ENCODE peak calls at places on chromosomes 3 and 15, in ten cellular contexts. Z is mesothelial cell of epicardium, U is osteocyte, C is neural progenitor cell, E is AG04450, X is foreskin fibroblast, A is stomach, R is Caco-2, V is WTC11, H is K562. D is an unnamed sample.

GRCh38 chr15:70063284-70063991 is 34.3 kb downstream of the TLE3 start:
- DNase-seq in Z (no peak), U (no peak), C (no peak), E (no peak), X (no peak), A (no peak), R (peak), V (no peak), H (no peak), D (no peak)

GRCh38 chr3:124395165-124395564 is 335.1 kb upstream of the UMPS start:
- DNase-seq in Z (no peak), U (no peak), C (no peak), E (no peak), X (no peak), A (no peak), R (no peak), V (no peak), H (peak), D (no peak)

GRCh38 chr15:78034495-78035191 is 42.9 kb downstream of the TBC1D2B start:
- DNase-seq in Z (no peak), U (no peak), C (no peak), E (no peak), X (peak), A (peak), R (no peak), V (no peak), H (peak), D (peak)

GRCh38 chr3:65979152-65979551 is 59.6 kb downstream of the MAGI1 start:
- DNase-seq in Z (no peak), U (no peak), C (no peak), E (peak), X (peak), A (no peak), R (no peak), V (no peak), H (no peak), D (no peak)

GRCh38 chr3:123926396-123926795 is 34.6 kb downstream of the CCDC14 start:
- DNase-seq in Z (no peak), U (no peak), C (no peak), E (no peak), X (no peak), A (no peak), R (no peak), V (no peak), H (no peak), D (no peak)

GRCh38 chr15:36579792-36580431 is 486 bp downstream of the CDIN1 start:
- DNase-seq in Z (no peak), U (no peak), C (no peak), E (no peak), X (peak), A (peak), R (no peak), V (no peak), H (peak), D (no peak)

GRCh38 chr3:46628980-46629379 is 16.7 kb downstream of the FAM240A start:
- DNase-seq in Z (no peak), U (peak), C (peak), E (no peak), X (peak), A (no peak), R (no peak), V (no peak), H (no peak), D (no peak)

GRCh38 chr15:97966924-97967620 is 6.6 kb downstream of the ARRDC4 start:
- DNase-seq in Z (no peak), U (no peak), C (no peak), E (no peak), X (peak), A (no peak), R (no peak), V (no peak), H (no peak), D (no peak)

GRCh38 chr15:62612771-62613170 is 429.8 kb upstream of the TPM1 start:
- DNase-seq in Z (no peak), U (no peak), C (no peak), E (no peak), X (no peak), A (no peak), R (no peak), V (no peak), H (no peak), D (no peak)

GRCh38 chr15:59443341-59444081 is 5.5 kb downstream of the FAM81A start:
- DNase-seq in Z (no peak), U (no peak), C (peak), E (no peak), X (no peak), A (no peak), R (no peak), V (no peak), H (no peak), D (no peak)

GRCh38 chr15:58161436-58161835 is 23.3 kb downstream of the AQP9 start:
- DNase-seq in Z (no peak), U (no peak), C (no peak), E (no peak), X (no peak), A (no peak), R (no peak), V (no peak), H (no peak), D (no peak)

GRCh38 chr15:39466428-39466827 is 114.5 kb upstream of the THBS1 start:
- DNase-seq in Z (no peak), U (no peak), C (no peak), E (no peak), X (peak), A (peak), R (no peak), V (no peak), H (peak), D (no peak)

GRCh38 chr3:87761341-87761740 is 297.5 kb downstream of the CGGBP1 start:
- DNase-seq in Z (no peak), U (no peak), C (no peak), E (no peak), X (no peak), A (no peak), R (no peak), V (no peak), H (no peak), D (no peak)

GRCh38 chr3:38149701-38150100 is 11.2 kb downstream of the MYD88 start:
- DNase-seq in Z (no peak), U (no peak), C (no peak), E (no peak), X (no peak), A (no peak), R (no peak), V (no peak), H (peak), D (no peak)

GRCh38 chr3:40054568-40055222 is 245.3 kb downstream of the MYRIP start:
- DNase-seq in Z (no peak), U (no peak), C (no peak), E (no peak), X (peak), A (no peak), R (no peak), V (no peak), H (no peak), D (no peak)

GRCh38 chr3:3851621-3852323 is 52.5 kb downstream of the LRRN1 start:
- DNase-seq in Z (no peak), U (no peak), C (peak), E (no peak), X (no peak), A (no peak), R (no peak), V (no peak), H (no peak), D (no peak)

GRCh38 chr3:71397046-71397445 is 186.5 kb downstream of the FOXP1 start:
- DNase-seq in Z (no peak), U (no peak), C (peak), E (no peak), X (peak), A (no peak), R (no peak), V (no peak), H (peak), D (no peak)

GRCh38 chr15:67385971-67386370 is 131.4 kb downstream of the IQCH start:
- DNase-seq in Z (no peak), U (no peak), C (no peak), E (no peak), X (peak), A (no peak), R (no peak), V (no peak), H (no peak), D (no peak)
- TF ChIP-seq CTCF in Z (no peak), U (peak), C (no peak), E (peak), X (peak), A (no peak), R (no peak), V (no peak), H (no peak), D (no peak)

GRCh38 chr3:177948716-177949422 is 587.4 kb upstream of the KCNMB2 start:
- DNase-seq in Z (no peak), U (no peak), C (no peak), E (no peak), X (no peak), A (no peak), R (no peak), V (no peak), H (no peak), D (no peak)
- TF ChIP-seq CTCF in Z (no peak), U (no peak), C (no peak), E (no peak), X (no peak), A (no peak), R (no peak), V (no peak), H (no peak), D (no peak)

DNA sequence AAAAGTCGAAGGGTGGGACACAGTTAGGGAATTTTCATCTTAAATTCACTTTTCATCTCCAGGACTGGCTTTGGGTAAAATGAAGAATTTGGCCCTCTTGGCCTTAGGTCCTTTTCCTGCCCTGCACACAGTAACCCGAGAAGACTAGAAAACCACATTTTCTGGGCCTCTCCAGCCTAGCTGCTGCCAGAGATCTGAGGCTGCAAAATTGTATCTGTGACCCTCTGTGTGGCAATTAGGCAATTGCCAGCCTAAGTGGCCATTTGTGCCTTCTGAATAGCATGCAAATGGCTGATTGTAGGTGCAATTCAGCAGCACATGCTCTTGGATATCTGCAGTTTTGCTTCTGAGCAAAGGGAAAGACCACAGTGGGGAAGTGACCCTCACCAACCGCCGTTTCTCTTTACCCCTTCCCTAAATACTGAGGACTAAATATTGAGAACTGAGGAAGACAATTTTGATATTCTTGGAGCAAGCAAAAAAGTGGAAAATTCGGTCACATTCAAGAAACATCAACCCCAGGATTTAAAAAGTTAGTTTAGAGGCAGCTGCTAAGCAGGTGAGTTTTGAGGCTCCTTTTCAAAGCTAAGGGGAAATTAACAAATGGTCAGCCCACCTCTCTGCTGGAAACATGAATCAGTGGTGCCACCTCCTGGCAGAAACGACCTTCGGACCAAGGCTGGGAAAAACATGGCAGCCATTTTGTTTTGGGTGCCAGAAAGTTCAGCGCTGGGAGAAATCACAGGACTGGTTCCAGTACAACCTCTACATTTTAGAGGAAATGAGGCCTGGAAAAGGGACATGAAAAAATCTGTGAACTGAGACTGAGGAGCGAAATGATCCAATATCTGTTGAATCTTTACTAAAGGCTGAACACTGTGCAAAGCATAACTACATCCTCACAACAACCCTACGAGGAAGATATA is 56.6 kb upstream of the PRTG start:
- DNase-seq in Z (peak), U (no peak), C (peak), E (no peak), X (peak), A (peak), R (peak), V (peak), H (peak), D (no peak)
- TF ChIP-seq CTCF in Z (peak), U (peak), C (peak), E (peak), X (peak), A (no peak), R (peak), V (peak), H (peak), D (no peak)

DNA sequence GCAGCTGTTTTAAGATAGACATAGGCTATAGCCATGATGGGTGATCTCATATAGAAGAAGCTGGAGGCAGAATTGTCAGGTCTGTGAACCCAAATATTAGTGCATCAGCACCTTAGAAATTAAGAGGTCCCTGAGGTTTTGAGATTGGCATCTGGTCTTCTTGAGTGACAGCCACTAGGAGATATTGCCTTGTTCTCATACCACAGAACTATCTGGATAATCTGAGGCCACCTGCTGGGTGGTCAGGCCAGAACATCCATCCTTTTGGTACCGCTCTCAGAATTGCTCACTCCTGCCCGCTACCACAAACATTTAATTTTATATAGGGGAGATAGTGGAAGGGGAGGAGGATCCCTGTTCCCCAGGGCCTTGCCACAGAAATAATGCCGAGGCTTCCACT is 210.6 kb upstream of the ZPLD1 start:
- DNase-seq in Z (no peak), U (no peak), C (no peak), E (no peak), X (peak), A (no peak), R (no peak), V (no peak), H (no peak), D (no peak)
- TF ChIP-seq CTCF in Z (no peak), U (peak), C (no peak), E (peak), X (peak), A (no peak), R (peak), V (no peak), H (no peak), D (no peak)

GRCh38 chr15:85154061-85154460 is 172.4 kb downstream of the PDE8A start:
- DNase-seq in Z (no peak), U (no peak), C (no peak), E (no peak), X (no peak), A (no peak), R (no peak), V (peak), H (peak), D (no peak)
- TF ChIP-seq CTCF in Z (no peak), U (no peak), C (no peak), E (no peak), X (no peak), A (no peak), R (no peak), V (no peak), H (no peak), D (no peak)

GRCh38 chr3:134677196-134677986 is 26.6 kb upstream of the KY start:
- DNase-seq in Z (no peak), U (no peak), C (peak), E (no peak), X (no peak), A (no peak), R (no peak), V (peak), H (peak), D (no peak)
- TF ChIP-seq CTCF in Z (peak), U (peak), C (peak), E (peak), X (peak), A (peak), R (peak), V (peak), H (peak), D (no peak)

DNA sequence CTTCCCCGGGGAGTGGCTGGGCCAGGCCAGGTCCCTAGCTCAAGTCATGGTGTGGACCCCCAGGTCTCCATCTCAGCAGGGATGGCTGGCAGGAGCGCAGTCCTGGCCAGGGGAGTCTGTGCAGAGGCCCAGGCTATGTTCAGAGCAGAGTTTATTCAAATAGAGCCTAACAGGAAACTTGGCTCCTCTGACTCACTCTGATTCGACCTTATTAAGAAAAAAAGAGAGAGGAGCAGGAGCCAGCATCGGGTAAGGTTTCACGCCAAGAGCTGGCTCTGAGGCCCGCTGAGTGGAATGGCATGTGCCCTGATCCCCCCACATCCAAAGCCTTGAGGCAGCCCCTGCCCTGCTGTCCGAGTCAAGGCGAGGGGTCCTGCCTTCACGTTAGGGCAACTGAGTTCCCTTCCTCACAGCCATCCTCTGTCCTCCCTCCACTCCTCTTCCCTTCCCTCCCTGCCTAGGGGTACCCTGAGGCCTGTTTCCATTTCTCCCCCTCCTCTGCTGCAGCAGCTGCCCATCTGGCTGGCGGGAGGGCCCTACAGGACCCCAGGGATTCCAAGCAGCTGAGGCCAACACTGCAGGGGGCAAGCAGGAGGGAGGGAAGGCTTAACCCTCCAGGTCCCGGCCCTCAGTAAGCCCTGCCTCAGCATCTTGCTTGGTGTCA is 1.9 kb upstream of the LOXL1 start:
- DNase-seq in Z (no peak), U (peak), C (peak), E (peak), X (peak), A (no peak), R (no peak), V (no peak), H (no peak), D (no peak)
- TF ChIP-seq CTCF in Z (no peak), U (no peak), C (no peak), E (no peak), X (no peak), A (no peak), R (no peak), V (no peak), H (no peak), D (no peak)